ENCODE peak calls at places on chromosomes 7 and 10, in six cellular contexts. One of them, this sample, is unnamed.

GRCh38 chr7:95684505-95684904 is 87.8 kb upstream of the DYNC1I1 start:
- DNase-seq in psoas muscle: no peak
- DNase-seq in stomach: no peak
- DNase-seq in transverse colon: no peak
- DNase-seq in cardiac fibroblast: no peak
- DNase-seq in fibroblast of villous mesenchyme: no peak
- DNase-seq in this sample: no peak

GRCh38 chr7:47902013-47902412 is 46.3 kb downstream of the PKD1L1 start:
- DNase-seq in psoas muscle: no peak
- DNase-seq in stomach: no peak
- DNase-seq in transverse colon: no peak
- DNase-seq in cardiac fibroblast: no peak
- DNase-seq in fibroblast of villous mesenchyme: no peak
- DNase-seq in this sample: no peak

GRCh38 chr7:20598479-20599419 is 16.7 kb upstream of the ABCB5 start:
- DNase-seq in psoas muscle: no peak
- DNase-seq in stomach: no peak
- DNase-seq in transverse colon: no peak
- DNase-seq in cardiac fibroblast: peak
- DNase-seq in fibroblast of villous mesenchyme: peak
- DNase-seq in this sample: no peak

GRCh38 chr7:54690059-54690443 is 69.0 kb downstream of the SEC61G start:
- DNase-seq in psoas muscle: no peak
- DNase-seq in stomach: no peak
- DNase-seq in transverse colon: no peak
- DNase-seq in cardiac fibroblast: no peak
- DNase-seq in fibroblast of villous mesenchyme: no peak
- DNase-seq in this sample: no peak

GRCh38 chr7:55055479-55055878 is 36.7 kb downstream of the EGFR start:
- DNase-seq in psoas muscle: no peak
- DNase-seq in stomach: no peak
- DNase-seq in transverse colon: no peak
- DNase-seq in cardiac fibroblast: peak
- DNase-seq in fibroblast of villous mesenchyme: peak
- DNase-seq in this sample: peak

GRCh38 chr7:44712012-44712411 is 36.6 kb upstream of the ZMIZ2 start:
- DNase-seq in psoas muscle: no peak
- DNase-seq in stomach: no peak
- DNase-seq in transverse colon: no peak
- DNase-seq in cardiac fibroblast: no peak
- DNase-seq in fibroblast of villous mesenchyme: peak
- DNase-seq in this sample: no peak

GRCh38 chr7:139118803-139119485 is 9.4 kb upstream of the ZC3HAV1 start:
- DNase-seq in psoas muscle: no peak
- DNase-seq in stomach: no peak
- DNase-seq in transverse colon: peak
- DNase-seq in cardiac fibroblast: no peak
- DNase-seq in fibroblast of villous mesenchyme: peak
- DNase-seq in this sample: no peak

GRCh38 chr10:98536551-98536950 is 89.8 kb upstream of the HPS1 start:
- DNase-seq in psoas muscle: no peak
- DNase-seq in stomach: no peak
- DNase-seq in transverse colon: peak
- DNase-seq in cardiac fibroblast: no peak
- DNase-seq in fibroblast of villous mesenchyme: no peak
- DNase-seq in this sample: no peak

GRCh38 chr7:106417273-106417902 is 132.6 kb upstream of the NAMPT start:
- DNase-seq in psoas muscle: no peak
- DNase-seq in stomach: no peak
- DNase-seq in transverse colon: no peak
- DNase-seq in cardiac fibroblast: peak
- DNase-seq in fibroblast of villous mesenchyme: no peak
- DNase-seq in this sample: no peak

GRCh38 chr7:134669845-134670373 is 23.3 kb downstream of the BPGM start:
- DNase-seq in psoas muscle: peak
- DNase-seq in stomach: peak
- DNase-seq in transverse colon: peak
- DNase-seq in cardiac fibroblast: peak
- DNase-seq in fibroblast of villous mesenchyme: peak
- DNase-seq in this sample: peak

GRCh38 chr10:23439452-23439919 is 611 bp downstream of the OTUD1 start:
- DNase-seq in psoas muscle: no peak
- DNase-seq in stomach: no peak
- DNase-seq in transverse colon: no peak
- DNase-seq in cardiac fibroblast: peak
- DNase-seq in fibroblast of villous mesenchyme: no peak
- DNase-seq in this sample: no peak

GRCh38 chr10:87092861-87093460 is 1.7 kb downstream of the GLUD1 start:
- DNase-seq in psoas muscle: no peak
- DNase-seq in stomach: no peak
- DNase-seq in transverse colon: peak
- DNase-seq in cardiac fibroblast: peak
- DNase-seq in fibroblast of villous mesenchyme: peak
- DNase-seq in this sample: no peak

GRCh38 chr7:26183545-26184282 is 16.8 kb downstream of the HNRNPA2B1 start:
- DNase-seq in psoas muscle: no peak
- DNase-seq in stomach: no peak
- DNase-seq in transverse colon: no peak
- DNase-seq in cardiac fibroblast: no peak
- DNase-seq in fibroblast of villous mesenchyme: no peak
- DNase-seq in this sample: no peak

GRCh38 chr10:77602231-77602912 is 35.2 kb downstream of the KCNMA1 start:
- DNase-seq in psoas muscle: no peak
- DNase-seq in stomach: no peak
- DNase-seq in transverse colon: no peak
- DNase-seq in cardiac fibroblast: no peak
- DNase-seq in fibroblast of villous mesenchyme: peak
- DNase-seq in this sample: no peak

GRCh38 chr10:102066421-102067068 is 1.4 kb downstream of the HPS6 start:
- DNase-seq in psoas muscle: no peak
- DNase-seq in stomach: peak
- DNase-seq in transverse colon: peak
- DNase-seq in cardiac fibroblast: no peak
- DNase-seq in fibroblast of villous mesenchyme: no peak
- DNase-seq in this sample: no peak

GRCh38 chr7:3272691-3273141 is 28.3 kb upstream of the SDK1 start:
- DNase-seq in psoas muscle: no peak
- DNase-seq in stomach: no peak
- DNase-seq in transverse colon: no peak
- DNase-seq in cardiac fibroblast: peak
- DNase-seq in fibroblast of villous mesenchyme: peak
- DNase-seq in this sample: peak

GRCh38 chr7:134742688-134743350 is 36.6 kb upstream of the CALD1 start:
- DNase-seq in psoas muscle: no peak
- DNase-seq in stomach: no peak
- DNase-seq in transverse colon: peak
- DNase-seq in cardiac fibroblast: peak
- DNase-seq in fibroblast of villous mesenchyme: peak
- DNase-seq in this sample: no peak

GRCh38 chr7:1307828-1308227 is 75.2 kb downstream of the UNCX start:
- DNase-seq in psoas muscle: no peak
- DNase-seq in stomach: no peak
- DNase-seq in transverse colon: no peak
- DNase-seq in cardiac fibroblast: no peak
- DNase-seq in fibroblast of villous mesenchyme: no peak
- DNase-seq in this sample: no peak

GRCh38 chr10:97682042-97682441 is 5.0 kb downstream of the AVPI1 start:
- DNase-seq in psoas muscle: no peak
- DNase-seq in stomach: no peak
- DNase-seq in transverse colon: peak
- DNase-seq in cardiac fibroblast: no peak
- DNase-seq in fibroblast of villous mesenchyme: no peak
- DNase-seq in this sample: no peak

GRCh38 chr10:79393221-79393923 is 46.1 kb downstream of the PPIF start:
- DNase-seq in psoas muscle: peak
- DNase-seq in stomach: no peak
- DNase-seq in transverse colon: peak
- DNase-seq in cardiac fibroblast: no peak
- DNase-seq in fibroblast of villous mesenchyme: no peak
- DNase-seq in this sample: no peak

GRCh38 chr10:43066481-43066880 is 10.4 kb upstream of the RET start:
- DNase-seq in psoas muscle: peak
- DNase-seq in stomach: no peak
- DNase-seq in transverse colon: no peak
- DNase-seq in cardiac fibroblast: no peak
- DNase-seq in fibroblast of villous mesenchyme: no peak
- DNase-seq in this sample: no peak

GRCh38 chr10:34333513-34333912 is 481.6 kb downstream of the PARD3 start:
- DNase-seq in psoas muscle: no peak
- DNase-seq in stomach: no peak
- DNase-seq in transverse colon: no peak
- DNase-seq in cardiac fibroblast: peak
- DNase-seq in fibroblast of villous mesenchyme: peak
- DNase-seq in this sample: no peak

GRCh38 chr10:124271671-124272070 is 147.1 kb downstream of the OAT start:
- DNase-seq in psoas muscle: peak
- DNase-seq in stomach: no peak
- DNase-seq in transverse colon: no peak
- DNase-seq in cardiac fibroblast: no peak
- DNase-seq in fibroblast of villous mesenchyme: no peak
- DNase-seq in this sample: no peak

DNA sequence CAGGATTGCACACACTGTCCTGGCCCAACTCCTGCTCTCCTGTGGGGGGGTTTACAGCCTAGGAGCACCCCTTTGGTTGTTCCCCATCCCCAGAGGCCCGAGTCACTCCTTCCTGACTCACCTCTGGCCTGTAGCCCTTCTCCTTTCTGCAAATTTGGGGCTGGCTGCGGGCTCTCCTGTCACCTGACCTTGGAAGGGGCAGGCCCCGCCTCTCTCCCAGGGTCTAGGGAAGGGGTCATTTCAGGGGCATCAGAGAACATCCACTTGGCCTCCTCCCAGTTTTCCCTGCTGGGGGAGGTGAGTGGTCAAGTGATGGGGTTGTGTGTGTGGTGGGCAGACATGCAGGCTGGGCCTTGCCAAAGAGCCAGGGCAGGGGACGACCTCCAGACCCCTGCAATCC is 1.8 kb downstream of the NYAP1 start:
- DNase-seq in psoas muscle: no peak
- DNase-seq in stomach: no peak
- DNase-seq in transverse colon: no peak
- DNase-seq in cardiac fibroblast: peak
- DNase-seq in fibroblast of villous mesenchyme: no peak
- DNase-seq in this sample: no peak
- H3K4me3 ChIP-seq in psoas muscle: no peak
- H3K4me3 ChIP-seq in stomach: no peak
- H3K4me3 ChIP-seq in transverse colon: no peak
- H3K4me3 ChIP-seq in cardiac fibroblast: no peak
- H3K4me3 ChIP-seq in fibroblast of villous mesenchyme: no peak
- H3K4me3 ChIP-seq in this sample: peak

DNA sequence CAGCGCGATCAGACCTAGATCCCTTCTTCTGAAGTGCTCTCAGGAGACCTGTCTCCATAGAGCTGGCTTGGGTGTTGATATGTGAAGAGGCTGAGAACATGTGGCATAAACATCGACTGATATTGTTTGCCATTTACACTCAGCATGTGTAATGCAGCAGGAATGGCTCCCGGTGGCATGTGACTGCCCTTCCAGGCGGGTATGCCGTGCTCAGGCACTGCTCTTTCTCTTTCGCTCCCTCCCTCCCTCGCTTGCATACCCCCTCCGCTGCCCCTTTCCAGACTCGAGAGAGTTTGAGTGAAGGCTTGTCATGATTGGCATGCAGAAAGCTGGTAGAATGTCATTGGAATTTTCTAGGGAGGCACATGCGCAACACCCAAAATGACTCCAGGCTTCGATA is 107.3 kb upstream of the PDCD4 start:
- DNase-seq in psoas muscle: peak
- DNase-seq in stomach: no peak
- DNase-seq in transverse colon: no peak
- DNase-seq in cardiac fibroblast: no peak
- DNase-seq in fibroblast of villous mesenchyme: no peak
- DNase-seq in this sample: no peak
- H3K4me3 ChIP-seq in psoas muscle: peak
- H3K4me3 ChIP-seq in stomach: no peak
- H3K4me3 ChIP-seq in transverse colon: no peak
- H3K4me3 ChIP-seq in cardiac fibroblast: no peak
- H3K4me3 ChIP-seq in fibroblast of villous mesenchyme: no peak
- H3K4me3 ChIP-seq in this sample: no peak

GRCh38 chr7:117808273-117808868 is 64.9 kb downstream of the CTTNBP2 start:
- DNase-seq in psoas muscle: no peak
- DNase-seq in stomach: peak
- DNase-seq in transverse colon: no peak
- DNase-seq in cardiac fibroblast: no peak
- DNase-seq in fibroblast of villous mesenchyme: no peak
- DNase-seq in this sample: no peak

GRCh38 chr7:117809958-117810357 is 63.3 kb downstream of the CTTNBP2 start:
- DNase-seq in psoas muscle: no peak
- DNase-seq in stomach: no peak
- DNase-seq in transverse colon: no peak
- DNase-seq in cardiac fibroblast: no peak
- DNase-seq in fibroblast of villous mesenchyme: no peak
- DNase-seq in this sample: no peak

GRCh38 chr7:117810642-117811512 is 62.4 kb downstream of the CTTNBP2 start:
- DNase-seq in psoas muscle: no peak
- DNase-seq in stomach: no peak
- DNase-seq in transverse colon: no peak
- DNase-seq in cardiac fibroblast: peak
- DNase-seq in fibroblast of villous mesenchyme: no peak
- DNase-seq in this sample: no peak

GRCh38 chr7:117807688-117808087 is 65.6 kb downstream of the CTTNBP2 start:
- DNase-seq in psoas muscle: no peak
- DNase-seq in stomach: no peak
- DNase-seq in transverse colon: no peak
- DNase-seq in cardiac fibroblast: no peak
- DNase-seq in fibroblast of villous mesenchyme: no peak
- DNase-seq in this sample: no peak

DNA sequence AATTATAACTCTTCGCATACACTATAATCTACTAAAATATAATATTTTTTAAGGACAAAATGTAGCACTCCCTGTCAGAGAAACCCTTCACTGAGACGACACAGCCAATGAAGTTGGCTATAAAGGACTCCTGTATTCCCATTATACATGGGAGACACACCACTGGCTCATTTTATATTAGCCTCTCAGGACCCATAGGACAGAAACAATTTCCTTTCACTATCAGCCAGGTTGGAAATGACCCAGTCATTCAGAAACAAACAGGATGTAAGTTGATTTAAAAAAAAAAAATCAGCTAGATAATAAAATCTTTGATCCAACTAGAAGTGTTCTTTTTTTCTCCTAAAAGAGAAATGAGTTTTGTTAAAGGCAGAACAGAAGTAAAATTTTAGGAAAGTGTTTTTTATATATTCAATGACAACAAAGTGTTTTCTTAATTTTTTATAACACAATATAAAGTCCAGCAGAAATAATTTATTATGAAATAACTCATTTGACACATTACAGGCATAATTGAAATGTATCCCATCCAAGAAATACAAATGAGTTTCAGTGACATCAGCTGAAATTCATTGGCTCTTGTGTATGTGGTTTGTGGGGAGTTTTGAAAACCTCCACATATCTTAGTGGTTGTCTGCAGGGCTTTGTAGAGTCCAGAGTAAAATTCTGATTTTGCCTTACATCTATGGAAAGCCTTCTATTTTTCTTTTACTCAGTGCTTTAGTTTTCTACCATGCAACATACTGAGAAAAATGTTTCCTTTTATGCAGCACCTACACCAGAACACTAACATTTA is 64.1 kb downstream of the CTTNBP2 start:
- DNase-seq in psoas muscle: no peak
- DNase-seq in stomach: no peak
- DNase-seq in transverse colon: no peak
- DNase-seq in cardiac fibroblast: no peak
- DNase-seq in fibroblast of villous mesenchyme: no peak
- DNase-seq in this sample: no peak
- H3K4me3 ChIP-seq in psoas muscle: no peak
- H3K4me3 ChIP-seq in stomach: no peak
- H3K4me3 ChIP-seq in transverse colon: no peak
- H3K4me3 ChIP-seq in cardiac fibroblast: no peak
- H3K4me3 ChIP-seq in fibroblast of villous mesenchyme: no peak
- H3K4me3 ChIP-seq in this sample: no peak

GRCh38 chr10:114615600-114616007 is 42.5 kb downstream of the ABLIM1 start:
- DNase-seq in psoas muscle: no peak
- DNase-seq in stomach: no peak
- DNase-seq in transverse colon: no peak
- DNase-seq in cardiac fibroblast: no peak
- DNase-seq in fibroblast of villous mesenchyme: no peak
- DNase-seq in this sample: no peak
- H3K4me3 ChIP-seq in psoas muscle: no peak
- H3K4me3 ChIP-seq in stomach: no peak
- H3K4me3 ChIP-seq in transverse colon: no peak
- H3K4me3 ChIP-seq in cardiac fibroblast: no peak
- H3K4me3 ChIP-seq in fibroblast of villous mesenchyme: no peak
- H3K4me3 ChIP-seq in this sample: no peak

This sample was measured in skeletal muscle cell.